ENCODE peak calls at places on chromosomes 7 and 10, in six cellular contexts. A is NCI-H1092; O is stimulated activated CD4-positive, alpha-beta T cell treated with anti-CD3 and anti-CD28 coated beads, Interleukin-4, amount 100 ng/mL, for 1 hour; H is GM23248; T is K562; C is stimulated activated naive CD8-positive, alpha-beta T cell treated with anti-CD3 and anti-CD28 coated beads, Interleukin-15, amount 100 ng/mL, for 72 hours. D is an unnamed sample.

GRCh38 chr7:55898287-55898686 is 11.0 kb downstream of the ZNF713 start:
- DNase-seq in A (no peak), O (no peak), H (no peak), T (no peak), C (no peak), D (no peak)

GRCh38 chr10:491667-492424 is 197.6 kb downstream of the DIP2C start:
- DNase-seq in A (no peak), O (no peak), H (no peak), T (no peak), C (no peak), D (no peak)

GRCh38 chr7:30909431-30909830 is 2.2 kb upstream of the AQP1 start:
- DNase-seq in A (no peak), O (no peak), H (no peak), T (no peak), C (no peak), D (no peak)

GRCh38 chr10:98555011-98555619 is 108.4 kb upstream of the HPS1 start:
- DNase-seq in A (peak), O (no peak), H (no peak), T (no peak), C (no peak), D (no peak)

GRCh38 chr7:74498996-74499834 is 45.5 kb downstream of the GTF2IRD1 start:
- DNase-seq in A (no peak), O (no peak), H (no peak), T (no peak), C (no peak), D (peak)

GRCh38 chr10:75358835-75359421 is 42.6 kb downstream of the ZNF503 start:
- DNase-seq in A (no peak), O (no peak), H (peak), T (no peak), C (no peak), D (no peak)

GRCh38 chr10:64191304-64191703 is 670.1 kb downstream of the REEP3 start:
- DNase-seq in A (no peak), O (no peak), H (no peak), T (no peak), C (no peak), D (no peak)

GRCh38 chr7:95327356-95327755 is 3.0 kb upstream of the PON1 start:
- DNase-seq in A (no peak), O (no peak), H (peak), T (no peak), C (no peak), D (no peak)

GRCh38 chr10:130215076-130215917 is 79.1 kb downstream of the GLRX3 start:
- DNase-seq in A (no peak), O (no peak), H (no peak), T (no peak), C (no peak), D (peak)

GRCh38 chr10:88913803-88914202 is 33.8 kb downstream of the STAMBPL1 start:
- DNase-seq in A (no peak), O (no peak), H (no peak), T (no peak), C (no peak), D (no peak)

GRCh38 chr10:104262055-104262454 is 6.9 kb upstream of the GSTO2 start:
- DNase-seq in A (no peak), O (no peak), H (no peak), T (no peak), C (no peak), D (peak)

GRCh38 chr7:142438235-142438922 is 180.5 kb upstream of the PRSS58 start:
- DNase-seq in A (no peak), O (no peak), H (peak), T (peak), C (no peak), D (no peak)

GRCh38 chr7:5523052-5523711 is 99.5 kb upstream of the TNRC18 start:
- DNase-seq in A (no peak), O (no peak), H (peak), T (no peak), C (peak), D (no peak)

GRCh38 chr10:124119933-124120332 is 26.5 kb upstream of the CHST15 start:
- DNase-seq in A (no peak), O (no peak), H (no peak), T (no peak), C (no peak), D (peak)

GRCh38 chr10:12590682-12591642 is 241.6 kb downstream of the CAMK1D start:
- DNase-seq in A (no peak), O (no peak), H (no peak), T (no peak), C (no peak), D (no peak)

GRCh38 chr7:15801041-15801440 is 114.6 kb upstream of the MEOX2 start:
- DNase-seq in A (no peak), O (no peak), H (no peak), T (no peak), C (no peak), D (no peak)

GRCh38 chr10:102641398-102641797 is 2.9 kb upstream of the TRIM8 start:
- DNase-seq in A (no peak), O (no peak), H (no peak), T (no peak), C (no peak), D (no peak)

GRCh38 chr7:131327626-131328386 is at the start of gene MKLN1:
- DNase-seq in A (peak), O (peak), H (peak), T (peak), C (peak), D (peak)

GRCh38 chr10:75995041-75995430 is 563.6 kb downstream of the LRMDA start:
- DNase-seq in A (no peak), O (no peak), H (no peak), T (no peak), C (no peak), D (no peak)

GRCh38 chr7:151838861-151839381 is 38.0 kb downstream of the PRKAG2 start:
- DNase-seq in A (no peak), O (peak), H (no peak), T (no peak), C (peak), D (peak)

GRCh38 chr7:29499932-29500331 is 63.7 kb upstream of the PRR15 start:
- DNase-seq in A (no peak), O (no peak), H (no peak), T (no peak), C (no peak), D (no peak)

GRCh38 chr10:122494833-122495232 is 33.5 kb downstream of the HTRA1 start:
- DNase-seq in A (no peak), O (no peak), H (peak), T (no peak), C (no peak), D (peak)

GRCh38 chr10:50937230-50937907 is 51.9 kb upstream of the A1CF start:
- DNase-seq in A (no peak), O (no peak), H (peak), T (no peak), C (no peak), D (no peak)

GRCh38 chr10:4825868-4826787 is at the start of gene AKR1E2:
- DNase-seq in A (peak), O (peak), H (peak), T (peak), C (peak), D (peak)

GRCh38 chr7:131110294-131111080 is 217.2 kb upstream of the MKLN1 start:
- DNase-seq in A (no peak), O (no peak), H (peak), T (no peak), C (no peak), D (no peak)

GRCh38 chr10:103793920-103794883 is 61.2 kb downstream of the SH3PXD2A start:
- DNase-seq in A (peak), O (no peak), H (no peak), T (no peak), C (no peak), D (no peak)

GRCh38 chr7:105352018-105352612 is 36.6 kb downstream of the SRPK2 start:
- DNase-seq in A (no peak), O (peak), H (peak), T (no peak), C (peak), D (peak)

GRCh38 chr7:92200791-92201190 is 21.8 kb upstream of the LRRD1 start:
- DNase-seq in A (no peak), O (no peak), H (no peak), T (peak), C (no peak), D (no peak)

GRCh38 chr10:12650122-12650521 is 300.8 kb downstream of the CAMK1D start:
- DNase-seq in A (no peak), O (no peak), H (no peak), T (no peak), C (no peak), D (no peak)

GRCh38 chr7:134356421-134356936 is 39.7 kb upstream of the SLC35B4 start:
- DNase-seq in A (no peak), O (no peak), H (no peak), T (no peak), C (no peak), D (no peak)

GRCh38 chr10:78267598-78267997 is 233.9 kb downstream of the RPS24 start:
- DNase-seq in A (no peak), O (no peak), H (peak), T (no peak), C (no peak), D (no peak)